ENCODE peak calls at places on chromosomes 16 and 17, in four cellular contexts. C is astrocyte, T is IMR-90, A is adipocyte. W is an unnamed sample. For H3K36me3, the result is how much of the 10 kb centered on the place peaks cover.

GRCh38 chr17:39225974-39226683 is 384 bp upstream of the STAC2 start:
- DNase-seq in C (no peak), T (peak), A (peak), W (peak)

GRCh38 chr17:53466733-53467132 is 356.0 kb upstream of the KIF2B start:
- DNase-seq in C (no peak), T (no peak), A (no peak), W (no peak)

GRCh38 chr17:43405861-43406260 is 7.1 kb downstream of the ARL4D start:
- DNase-seq in C (peak), T (no peak), A (no peak), W (no peak)

GRCh38 chr16:50153648-50154368 is 702 bp downstream of the TENT4B start:
- DNase-seq in C (no peak), T (no peak), A (peak), W (no peak)

GRCh38 chr17:76951375-76951905 is 83.2 kb downstream of the MGAT5B start:
- DNase-seq in C (no peak), T (no peak), A (no peak), W (no peak)

GRCh38 chr16:4067262-4068001 is 48.8 kb downstream of the ADCY9 start:
- DNase-seq in C (no peak), T (peak), A (peak), W (no peak)

GRCh38 chr16:82612263-82612662 is 14.5 kb upstream of the CDH13 start:
- DNase-seq in C (no peak), T (no peak), A (no peak), W (no peak)

GRCh38 chr17:10109146-10109545 is 89.3 kb downstream of the GAS7 start:
- DNase-seq in C (no peak), T (no peak), A (no peak), W (no peak)

GRCh38 chr17:49399995-49400394 is 14.7 kb downstream of the PHB1 start:
- DNase-seq in C (no peak), T (no peak), A (no peak), W (no peak)

GRCh38 chr16:58615280-58615679 is 14.3 kb downstream of the CNOT1 start:
- DNase-seq in C (no peak), T (peak), A (no peak), W (no peak)

GRCh38 chr16:58614860-58615259 is 14.8 kb downstream of the CNOT1 start:
- DNase-seq in C (no peak), T (no peak), A (no peak), W (no peak)

DNA sequence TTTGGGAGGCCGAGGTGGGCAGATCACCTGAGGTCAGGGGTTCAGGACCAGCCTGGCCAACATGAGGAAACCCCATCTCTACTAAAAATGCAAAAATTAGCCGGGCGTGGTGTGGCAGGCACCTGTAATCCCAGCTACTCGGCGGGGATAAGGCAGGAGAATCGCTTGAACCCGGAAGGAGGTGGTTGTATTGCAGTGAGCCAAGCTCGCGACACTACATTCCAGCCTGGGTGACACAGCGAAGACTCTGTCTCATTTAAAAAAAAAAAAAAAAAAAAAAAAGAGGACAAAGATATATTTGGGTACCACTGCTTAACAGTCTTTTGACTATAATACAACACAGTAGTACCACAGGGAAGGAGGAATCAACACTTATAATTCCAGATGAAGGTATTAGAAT is 9.2 kb downstream of the CNOT1 start:
- DNase-seq in C (no peak), T (no peak), A (no peak), W (no peak)
- H3K36me3 ChIP-seq in C (under half), T (under half), A (half or more), W (under half)

DNA sequence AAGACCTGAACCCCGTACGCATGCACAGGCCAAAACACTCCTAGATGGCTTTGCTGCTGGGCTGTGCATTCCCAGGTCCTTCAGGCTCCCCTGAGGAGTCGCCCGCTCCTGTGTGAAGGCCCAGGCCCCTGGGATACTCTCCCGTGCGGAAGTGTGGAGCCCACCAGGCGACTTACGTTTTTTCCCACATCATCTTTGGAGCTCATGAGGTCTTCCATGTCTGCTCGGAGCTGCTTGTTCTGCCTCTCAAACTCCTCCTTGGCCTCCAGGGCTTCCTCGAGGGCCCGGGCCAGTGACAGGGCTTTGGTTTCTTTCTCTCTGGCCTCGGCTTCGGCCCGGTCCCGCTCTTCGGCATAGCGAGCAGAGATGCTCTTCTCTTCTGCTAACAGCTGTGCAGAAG is 56.4 kb downstream of the NDEL1 start:
- DNase-seq in C (no peak), T (no peak), A (no peak), W (no peak)
- H3K36me3 ChIP-seq in C (half or more), T (half or more), A (under half), W (under half)

GRCh38 chr16:1771864-1772361 is 570 bp upstream of the NME3 start:
- DNase-seq in C (no peak), T (no peak), A (no peak), W (no peak)
- H3K36me3 ChIP-seq in C (under half), T (under half), A (under half), W (under half)

GRCh38 chr16:66728117-66728787 is 23.2 kb downstream of the DYNC1LI2 start:
- DNase-seq in C (peak), T (peak), A (peak), W (no peak)
- H3K36me3 ChIP-seq in C (half or more), T (half or more), A (half or more), W (half or more)

GRCh38 chr16:15879255-15879804 is 9.1 kb downstream of the CEP20 start:
- DNase-seq in C (peak), T (peak), A (peak), W (no peak)

GRCh38 chr16:15874745-15875314 is 13.6 kb downstream of the CEP20 start:
- DNase-seq in C (peak), T (peak), A (peak), W (peak)

GRCh38 chr16:15876503-15876902 is 11.9 kb downstream of the CEP20 start:
- DNase-seq in C (no peak), T (no peak), A (no peak), W (no peak)

DNA sequence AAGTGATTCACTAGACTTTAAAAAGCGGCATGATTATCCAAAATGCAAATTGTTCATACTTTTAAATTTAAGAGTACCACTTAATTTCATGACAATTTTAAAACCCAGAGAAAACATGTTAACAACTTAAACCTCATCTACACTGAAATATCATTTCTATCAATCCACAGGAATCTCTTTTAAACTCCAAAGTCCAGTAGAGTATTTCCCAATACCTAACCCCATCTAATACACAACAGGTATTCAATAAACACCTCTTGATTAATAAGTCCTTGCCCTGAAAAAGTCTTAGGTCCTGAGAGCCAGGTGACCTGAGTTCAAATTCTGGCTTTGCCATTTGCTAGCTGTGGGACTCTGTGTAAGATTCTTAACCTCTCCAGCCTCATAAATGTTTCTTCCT is 14.7 kb downstream of the CEP20 start:
- DNase-seq in C (no peak), T (no peak), A (no peak), W (no peak)
- H3K36me3 ChIP-seq in C (under half), T (under half), A (under half), W (half or more)

GRCh38 chr16:102060-102855 is 24.2 kb downstream of the MPG start:
- DNase-seq in C (peak), T (peak), A (no peak), W (no peak)

GRCh38 chr16:104828-105374 is 26.9 kb downstream of the MPG start:
- DNase-seq in C (no peak), T (no peak), A (no peak), W (no peak)

GRCh38 chr16:106623-107324 is 28.7 kb downstream of the MPG start:
- DNase-seq in C (peak), T (peak), A (peak), W (peak)

GRCh38 chr16:105521-105920 is 27.5 kb downstream of the MPG start:
- DNase-seq in C (no peak), T (no peak), A (no peak), W (no peak)

GRCh38 chr16:104355-104754 is 26.3 kb downstream of the MPG start:
- DNase-seq in C (no peak), T (no peak), A (no peak), W (no peak)
- H3K36me3 ChIP-seq in C (under half), T (under half), A (under half), W (under half)

GRCh38 chr16:2006317-2006716 is 3.3 kb downstream of the ZNF598 start:
- DNase-seq in C (no peak), T (no peak), A (no peak), W (no peak)
- H3K36me3 ChIP-seq in C (under half), T (under half), A (under half), W (under half)

W was measured in CD4-positive, CD25-positive, alpha-beta regulatory T cell.